ENCODE peak calls at places on chromosomes 3 and 15, in seven cellular contexts. One of them, this sample, is unnamed.

GRCh38 chr3:45852828-45853227 is 10.9 kb upstream of the LZTFL1 start:
- DNase-seq in AG20443: no peak
- DNase-seq in MV-4-11: no peak
- DNase-seq in WTC11: no peak
- DNase-seq in left ventricle myocardium inferior: no peak
- DNase-seq in BJ: no peak
- DNase-seq in lung: no peak
- DNase-seq in this sample: no peak

GRCh38 chr3:167787440-167787839 is 51.9 kb downstream of the SERPINI1 start:
- DNase-seq in AG20443: no peak
- DNase-seq in MV-4-11: no peak
- DNase-seq in WTC11: no peak
- DNase-seq in left ventricle myocardium inferior: no peak
- DNase-seq in BJ: no peak
- DNase-seq in lung: no peak
- DNase-seq in this sample: no peak

GRCh38 chr3:129313415-129313982 is 34.8 kb downstream of the HMCES start:
- DNase-seq in AG20443: no peak
- DNase-seq in MV-4-11: no peak
- DNase-seq in WTC11: no peak
- DNase-seq in left ventricle myocardium inferior: no peak
- DNase-seq in BJ: no peak
- DNase-seq in lung: no peak
- DNase-seq in this sample: no peak

GRCh38 chr3:17752441-17752840 is 10.0 kb upstream of the TBC1D5 start:
- DNase-seq in AG20443: no peak
- DNase-seq in MV-4-11: peak
- DNase-seq in WTC11: no peak
- DNase-seq in left ventricle myocardium inferior: no peak
- DNase-seq in BJ: no peak
- DNase-seq in lung: no peak
- DNase-seq in this sample: no peak

GRCh38 chr3:193720169-193720568 is 127.2 kb downstream of the OPA1 start:
- DNase-seq in AG20443: no peak
- DNase-seq in MV-4-11: no peak
- DNase-seq in WTC11: no peak
- DNase-seq in left ventricle myocardium inferior: no peak
- DNase-seq in BJ: no peak
- DNase-seq in lung: no peak
- DNase-seq in this sample: no peak

GRCh38 chr3:162142511-162142910 is 645.9 kb downstream of the OTOL1 start:
- DNase-seq in AG20443: peak
- DNase-seq in MV-4-11: no peak
- DNase-seq in WTC11: no peak
- DNase-seq in left ventricle myocardium inferior: no peak
- DNase-seq in BJ: no peak
- DNase-seq in lung: no peak
- DNase-seq in this sample: no peak

GRCh38 chr15:80977627-80978036 is 12.0 kb downstream of the MESD start:
- DNase-seq in AG20443: peak
- DNase-seq in MV-4-11: peak
- DNase-seq in WTC11: peak
- DNase-seq in left ventricle myocardium inferior: peak
- DNase-seq in BJ: no peak
- DNase-seq in lung: peak
- DNase-seq in this sample: peak

GRCh38 chr3:142888099-142888483 is 792 bp downstream of the PCOLCE2 start:
- DNase-seq in AG20443: peak
- DNase-seq in MV-4-11: no peak
- DNase-seq in WTC11: no peak
- DNase-seq in left ventricle myocardium inferior: peak
- DNase-seq in BJ: no peak
- DNase-seq in lung: no peak
- DNase-seq in this sample: no peak

GRCh38 chr3:189745622-189746021 is 114.4 kb downstream of the TP63 start:
- DNase-seq in AG20443: no peak
- DNase-seq in MV-4-11: no peak
- DNase-seq in WTC11: no peak
- DNase-seq in left ventricle myocardium inferior: no peak
- DNase-seq in BJ: no peak
- DNase-seq in lung: no peak
- DNase-seq in this sample: no peak

GRCh38 chr15:48143856-48144255 is 23.1 kb downstream of the SLC24A5 start:
- DNase-seq in AG20443: no peak
- DNase-seq in MV-4-11: no peak
- DNase-seq in WTC11: no peak
- DNase-seq in left ventricle myocardium inferior: no peak
- DNase-seq in BJ: no peak
- DNase-seq in lung: no peak
- DNase-seq in this sample: no peak

GRCh38 chr15:77376770-77377169 is 43.1 kb downstream of the PEAK1 start:
- DNase-seq in AG20443: no peak
- DNase-seq in MV-4-11: no peak
- DNase-seq in WTC11: no peak
- DNase-seq in left ventricle myocardium inferior: no peak
- DNase-seq in BJ: no peak
- DNase-seq in lung: no peak
- DNase-seq in this sample: no peak

GRCh38 chr15:100516592-100517489 is 11.9 kb downstream of the CERS3 start:
- DNase-seq in AG20443: no peak
- DNase-seq in MV-4-11: peak
- DNase-seq in WTC11: no peak
- DNase-seq in left ventricle myocardium inferior: no peak
- DNase-seq in BJ: no peak
- DNase-seq in lung: no peak
- DNase-seq in this sample: peak

GRCh38 chr15:65372787-65373067 is 5.1 kb downstream of the IGDCC3 start:
- DNase-seq in AG20443: no peak
- DNase-seq in MV-4-11: no peak
- DNase-seq in WTC11: no peak
- DNase-seq in left ventricle myocardium inferior: no peak
- DNase-seq in BJ: no peak
- DNase-seq in lung: no peak
- DNase-seq in this sample: no peak

GRCh38 chr3:170499562-170500156 is 81.0 kb downstream of the CLDN11 start:
- DNase-seq in AG20443: peak
- DNase-seq in MV-4-11: peak
- DNase-seq in WTC11: peak
- DNase-seq in left ventricle myocardium inferior: no peak
- DNase-seq in BJ: no peak
- DNase-seq in lung: no peak
- DNase-seq in this sample: no peak

GRCh38 chr3:169477790-169478189 is 185.7 kb downstream of the MECOM start:
- DNase-seq in AG20443: no peak
- DNase-seq in MV-4-11: no peak
- DNase-seq in WTC11: no peak
- DNase-seq in left ventricle myocardium inferior: no peak
- DNase-seq in BJ: no peak
- DNase-seq in lung: no peak
- DNase-seq in this sample: no peak